ENCODE peak calls at places on chromosomes 3 and 15, in eight cellular contexts. One of them, this sample, is unnamed.

GRCh38 chr3:133506215-133506901 is 67.1 kb upstream of the CDV3 start:
- DNase-seq in endothelial cell: no peak
- DNase-seq in WTC11: no peak
- DNase-seq in astrocyte of the spinal cord: no peak
- DNase-seq in IMR-90: no peak
- DNase-seq in D721Med: no peak
- DNase-seq in fibroblast of mammary gland: no peak
- DNase-seq in fibroblast of pulmonary artery: no peak
- DNase-seq in this sample: no peak

GRCh38 chr3:124363451-124363850 is 366.8 kb upstream of the UMPS start:
- DNase-seq in IMR-90: peak; percentile 91
- DNase-seq in endothelial cell: no peak
- DNase-seq in D721Med: no peak
- DNase-seq in astrocyte of the spinal cord: peak; percentile 28
- DNase-seq in fibroblast of mammary gland: peak; percentile 90
- DNase-seq in WTC11: no peak
- DNase-seq in fibroblast of pulmonary artery: peak; percentile 59
- DNase-seq in this sample: no peak

GRCh38 chr3:126398423-126399347 is 4.0 kb downstream of the CFAP100 start:
- DNase-seq in WTC11: no peak
- DNase-seq in D721Med: no peak
- DNase-seq in fibroblast of pulmonary artery: no peak
- DNase-seq in endothelial cell: no peak
- DNase-seq in fibroblast of mammary gland: no peak
- DNase-seq in astrocyte of the spinal cord: no peak
- DNase-seq in IMR-90: no peak
- DNase-seq in this sample: no peak

GRCh38 chr15:23857028-23857641 is 170.0 kb upstream of the NDN start:
- DNase-seq in fibroblast of pulmonary artery: peak; percentile 51
- DNase-seq in IMR-90: peak; percentile 22
- DNase-seq in endothelial cell: peak; percentile 60
- DNase-seq in D721Med: no peak
- DNase-seq in astrocyte of the spinal cord: peak; percentile 20
- DNase-seq in WTC11: peak; percentile 69
- DNase-seq in fibroblast of mammary gland: peak; percentile 34
- DNase-seq in this sample: peak; percentile 59

GRCh38 chr15:98658831-98659699 is 10.7 kb downstream of the IGF1R start:
- DNase-seq in IMR-90: peak; percentile 60
- DNase-seq in fibroblast of mammary gland: peak; percentile 59
- DNase-seq in endothelial cell: peak; percentile 33
- DNase-seq in astrocyte of the spinal cord: peak; percentile 39
- DNase-seq in D721Med: no peak
- DNase-seq in WTC11: no peak
- DNase-seq in fibroblast of pulmonary artery: peak; percentile 65
- DNase-seq in this sample: peak; percentile 14

GRCh38 chr3:179716811-179717210 is 64.0 kb downstream of the USP13 start:
- DNase-seq in fibroblast of pulmonary artery: peak; percentile 62
- DNase-seq in WTC11: no peak
- DNase-seq in D721Med: no peak
- DNase-seq in endothelial cell: no peak
- DNase-seq in astrocyte of the spinal cord: peak; percentile 93
- DNase-seq in IMR-90: peak; percentile 93
- DNase-seq in fibroblast of mammary gland: peak; percentile 90
- DNase-seq in this sample: no peak

GRCh38 chr3:104206925-104207324 is 1159.8 kb upstream of the ALCAM start:
- DNase-seq in D721Med: no peak
- DNase-seq in endothelial cell: no peak
- DNase-seq in fibroblast of mammary gland: no peak
- DNase-seq in IMR-90: no peak
- DNase-seq in WTC11: no peak
- DNase-seq in astrocyte of the spinal cord: no peak
- DNase-seq in fibroblast of pulmonary artery: no peak
- DNase-seq in this sample: no peak

GRCh38 chr3:31947671-31948091 is 33.4 kb downstream of the OSBPL10 start:
- DNase-seq in WTC11: no peak
- DNase-seq in IMR-90: no peak
- DNase-seq in endothelial cell: no peak
- DNase-seq in astrocyte of the spinal cord: no peak
- DNase-seq in fibroblast of mammary gland: no peak
- DNase-seq in D721Med: no peak
- DNase-seq in fibroblast of pulmonary artery: no peak
- DNase-seq in this sample: no peak

GRCh38 chr3:78494831-78495230 is 1273.0 kb downstream of the ROBO1 start:
- DNase-seq in fibroblast of pulmonary artery: no peak
- DNase-seq in D721Med: no peak
- DNase-seq in WTC11: no peak
- DNase-seq in IMR-90: no peak
- DNase-seq in astrocyte of the spinal cord: no peak
- DNase-seq in endothelial cell: no peak
- DNase-seq in fibroblast of mammary gland: no peak
- DNase-seq in this sample: no peak

GRCh38 chr3:191753186-191753585 is 292.2 kb downstream of the PYDC2 start:
- DNase-seq in endothelial cell: no peak
- DNase-seq in IMR-90: no peak
- DNase-seq in astrocyte of the spinal cord: peak; percentile 15
- DNase-seq in WTC11: no peak
- DNase-seq in fibroblast of pulmonary artery: no peak
- DNase-seq in fibroblast of mammary gland: peak; percentile 30
- DNase-seq in D721Med: no peak
- DNase-seq in this sample: no peak

GRCh38 chr15:39242345-39242744 is 338.5 kb upstream of the THBS1 start:
- DNase-seq in fibroblast of pulmonary artery: peak; percentile 62
- DNase-seq in D721Med: no peak
- DNase-seq in IMR-90: peak; percentile 47
- DNase-seq in WTC11: no peak
- DNase-seq in fibroblast of mammary gland: peak; percentile 77
- DNase-seq in astrocyte of the spinal cord: peak; percentile 85
- DNase-seq in endothelial cell: no peak
- DNase-seq in this sample: no peak

GRCh38 chr3:143120716-143121239 is 1.2 kb downstream of the CHST2 start:
- DNase-seq in astrocyte of the spinal cord: peak; percentile 33
- DNase-seq in WTC11: no peak
- DNase-seq in fibroblast of mammary gland: peak; percentile 42
- DNase-seq in IMR-90: peak; percentile 26
- DNase-seq in endothelial cell: peak; percentile 54
- DNase-seq in fibroblast of pulmonary artery: peak; percentile 50
- DNase-seq in D721Med: no peak
- DNase-seq in this sample: peak; percentile 23

GRCh38 chr3:57157666-57158065 is 7.5 kb downstream of the IL17RD start:
- DNase-seq in fibroblast of pulmonary artery: peak; percentile 66
- DNase-seq in astrocyte of the spinal cord: no peak
- DNase-seq in endothelial cell: no peak
- DNase-seq in WTC11: no peak
- DNase-seq in fibroblast of mammary gland: no peak
- DNase-seq in D721Med: no peak
- DNase-seq in IMR-90: no peak
- DNase-seq in this sample: no peak

GRCh38 chr15:34754674-34755418 is at the start of gene GJD2:
- DNase-seq in endothelial cell: peak; percentile 11
- DNase-seq in fibroblast of pulmonary artery: no peak
- DNase-seq in WTC11: peak; percentile 66
- DNase-seq in fibroblast of mammary gland: no peak
- DNase-seq in D721Med: no peak
- DNase-seq in astrocyte of the spinal cord: no peak
- DNase-seq in IMR-90: no peak
- DNase-seq in this sample: no peak
- TF ChIP-seq CTCF in endothelial cell: no peak
- TF ChIP-seq CTCF in fibroblast of pulmonary artery: no peak
- TF ChIP-seq CTCF in WTC11: no peak
- TF ChIP-seq CTCF in fibroblast of mammary gland: no peak
- TF ChIP-seq CTCF in D721Med: no peak
- TF ChIP-seq CTCF in astrocyte of the spinal cord: no peak
- TF ChIP-seq CTCF in IMR-90: no peak
- TF ChIP-seq CTCF in this sample: no peak

GRCh38 chr3:123027292-123028232 is at the start of gene SEMA5B:
- DNase-seq in astrocyte of the spinal cord: no peak
- DNase-seq in D721Med: peak; percentile 67
- DNase-seq in fibroblast of mammary gland: no peak
- DNase-seq in fibroblast of pulmonary artery: no peak
- DNase-seq in WTC11: peak; percentile 83
- DNase-seq in IMR-90: no peak
- DNase-seq in endothelial cell: peak; percentile 67
- DNase-seq in this sample: peak; percentile 75
- TF ChIP-seq CTCF in astrocyte of the spinal cord: peak; percentile 11
- TF ChIP-seq CTCF in D721Med: peak; percentile 50
- TF ChIP-seq CTCF in fibroblast of mammary gland: no peak
- TF ChIP-seq CTCF in fibroblast of pulmonary artery: no peak
- TF ChIP-seq CTCF in WTC11: no peak
- TF ChIP-seq CTCF in IMR-90: peak; percentile 34
- TF ChIP-seq CTCF in endothelial cell: peak; percentile 41
- TF ChIP-seq CTCF in this sample: peak; percentile 54

DNA sequence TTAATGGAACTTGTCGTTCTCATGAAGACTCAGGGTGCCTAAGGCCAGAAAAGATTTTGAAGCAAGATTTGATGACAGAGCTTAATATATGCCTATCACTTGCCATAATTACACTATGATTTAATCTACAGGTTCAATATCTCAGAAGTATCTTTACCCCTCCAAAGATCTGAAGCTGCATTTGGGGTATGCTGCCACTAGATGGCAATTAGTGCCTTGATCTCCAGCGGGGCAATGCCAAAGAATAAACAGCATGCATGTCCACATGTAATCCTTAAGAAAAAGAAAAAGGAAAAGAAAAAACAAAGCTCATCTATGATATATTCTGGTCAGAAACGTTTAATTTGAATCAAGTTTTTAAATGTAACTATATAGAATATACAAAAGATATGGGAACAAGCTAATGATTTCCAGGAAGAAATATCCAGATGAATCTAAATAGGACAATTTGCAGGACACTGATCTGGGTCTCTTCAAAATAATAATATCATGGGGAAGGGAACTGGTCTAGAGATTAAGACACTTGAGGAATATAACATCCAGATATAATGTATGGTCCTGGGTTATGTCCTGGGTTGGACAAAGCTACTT is 55.0 kb upstream of the SOX14 start:
- DNase-seq in D721Med: no peak
- DNase-seq in IMR-90: no peak
- DNase-seq in fibroblast of mammary gland: no peak
- DNase-seq in astrocyte of the spinal cord: no peak
- DNase-seq in fibroblast of pulmonary artery: no peak
- DNase-seq in endothelial cell: peak; percentile 49
- DNase-seq in WTC11: peak; percentile 42
- DNase-seq in this sample: peak; percentile 9
- TF ChIP-seq CTCF in D721Med: peak; percentile 64
- TF ChIP-seq CTCF in IMR-90: peak; percentile 7
- TF ChIP-seq CTCF in fibroblast of mammary gland: peak; percentile 27
- TF ChIP-seq CTCF in astrocyte of the spinal cord: no peak
- TF ChIP-seq CTCF in fibroblast of pulmonary artery: no peak
- TF ChIP-seq CTCF in endothelial cell: peak; percentile 81
- TF ChIP-seq CTCF in WTC11: peak; percentile 74
- TF ChIP-seq CTCF in this sample: peak; percentile 74

GRCh38 chr3:53196575-53197407 is 35.8 kb downstream of the PRKCD start:
- DNase-seq in D721Med: no peak
- DNase-seq in fibroblast of mammary gland: peak; percentile 62
- DNase-seq in WTC11: peak; percentile 62
- DNase-seq in astrocyte of the spinal cord: peak; percentile 66
- DNase-seq in endothelial cell: no peak
- DNase-seq in IMR-90: peak; percentile 62
- DNase-seq in fibroblast of pulmonary artery: peak; percentile 69
- DNase-seq in this sample: no peak

GRCh38 chr3:53193466-53194217 is 32.6 kb downstream of the PRKCD start:
- DNase-seq in fibroblast of mammary gland: no peak
- DNase-seq in fibroblast of pulmonary artery: no peak
- DNase-seq in astrocyte of the spinal cord: peak; percentile 12
- DNase-seq in D721Med: no peak
- DNase-seq in WTC11: no peak
- DNase-seq in endothelial cell: no peak
- DNase-seq in IMR-90: no peak
- DNase-seq in this sample: no peak

GRCh38 chr3:53194218-53195065 is 33.4 kb downstream of the PRKCD start:
- DNase-seq in D721Med: no peak
- DNase-seq in astrocyte of the spinal cord: peak; percentile 53
- DNase-seq in fibroblast of mammary gland: peak; percentile 38
- DNase-seq in WTC11: no peak
- DNase-seq in IMR-90: peak; percentile 39
- DNase-seq in endothelial cell: peak; percentile 41
- DNase-seq in fibroblast of pulmonary artery: peak; percentile 61
- DNase-seq in this sample: no peak

GRCh38 chr3:53195066-53195450 is 34.0 kb downstream of the PRKCD start:
- DNase-seq in fibroblast of pulmonary artery: no peak
- DNase-seq in IMR-90: no peak
- DNase-seq in astrocyte of the spinal cord: no peak
- DNase-seq in WTC11: no peak
- DNase-seq in D721Med: no peak
- DNase-seq in endothelial cell: no peak
- DNase-seq in fibroblast of mammary gland: no peak
- DNase-seq in this sample: no peak

DNA sequence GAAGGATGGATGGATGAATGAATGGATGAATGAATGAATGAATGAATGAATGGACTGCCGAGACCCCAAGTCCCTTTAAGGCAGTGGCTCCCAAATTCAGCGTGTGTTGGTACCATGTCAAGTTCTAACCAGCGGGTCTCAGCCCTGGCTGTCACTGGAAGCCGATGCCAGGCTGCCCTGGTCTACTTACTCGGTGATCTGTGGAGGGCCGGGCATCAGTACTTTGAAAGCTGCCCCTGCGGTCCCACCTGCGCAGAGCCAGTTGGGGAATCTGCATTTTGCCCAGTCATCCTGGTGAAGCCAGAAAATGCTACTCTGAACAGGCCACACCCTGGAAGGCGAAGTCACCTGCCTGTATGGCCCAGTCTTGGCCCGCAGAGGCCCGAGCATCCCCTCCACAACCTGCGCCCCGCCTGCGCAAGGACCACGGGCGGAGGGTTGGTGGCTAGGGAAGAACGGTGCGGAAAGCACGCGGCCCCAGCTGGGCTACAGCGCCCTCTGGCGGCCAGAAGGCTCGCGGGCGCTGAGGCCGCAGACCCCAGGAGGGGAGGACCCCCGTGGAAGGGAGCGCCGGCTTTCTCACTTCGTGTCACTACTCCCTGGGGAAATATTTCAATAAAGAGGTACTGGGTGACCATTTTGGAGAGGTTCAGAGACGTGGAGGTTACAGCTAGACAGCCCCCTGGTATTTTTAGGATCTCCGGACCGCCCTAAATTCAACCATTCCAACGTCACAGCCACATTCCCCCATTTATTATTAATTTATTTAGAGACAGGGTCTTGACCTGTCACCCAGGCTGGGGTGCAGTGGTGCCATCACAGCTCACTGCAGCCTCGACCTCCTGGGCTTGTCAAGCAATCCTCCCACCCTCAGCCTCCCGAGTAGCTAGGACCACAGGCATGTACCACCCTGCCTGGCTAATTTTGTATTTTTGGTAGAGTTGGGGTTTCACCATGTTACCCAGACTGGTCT is 34.9 kb downstream of the PRKCD start:
- DNase-seq in D721Med: peak; percentile 63
- DNase-seq in astrocyte of the spinal cord: peak; percentile 29
- DNase-seq in WTC11: peak; percentile 80
- DNase-seq in endothelial cell: peak; percentile 75
- DNase-seq in IMR-90: peak; percentile 19
- DNase-seq in fibroblast of pulmonary artery: peak; percentile 49
- DNase-seq in fibroblast of mammary gland: peak; percentile 32
- DNase-seq in this sample: peak; percentile 75
- TF ChIP-seq CTCF in D721Med: peak; percentile 84
- TF ChIP-seq CTCF in astrocyte of the spinal cord: peak; percentile 99
- TF ChIP-seq CTCF in WTC11: peak; percentile 98
- TF ChIP-seq CTCF in endothelial cell: peak; percentile 98
- TF ChIP-seq CTCF in IMR-90: peak; percentile 91
- TF ChIP-seq CTCF in fibroblast of pulmonary artery: peak; percentile 94
- TF ChIP-seq CTCF in fibroblast of mammary gland: peak; percentile 84
- TF ChIP-seq CTCF in this sample: peak; percentile 98

This sample was measured in neural crest cell.